ENCODE peak calls at places on chromosomes 6 and 20, in five cellular contexts. G is Calu3, Q is BE2C, C is sigmoid colon, F is neural crest cell. O is an unnamed sample.

GRCh38 chr6:169164451-169164850 is 89.2 kb downstream of the THBS2 start:
- DNase-seq in G (no peak), Q (no peak), C (peak), F (no peak), O (no peak)

GRCh38 chr6:41536884-41537347 is 9.3 kb upstream of the FOXP4 start:
- DNase-seq in G (peak), Q (peak), C (no peak), F (no peak), O (no peak)

GRCh38 chr20:41587523-41587922 is 30.7 kb downstream of the CHD6 start:
- DNase-seq in G (no peak), Q (no peak), C (no peak), F (no peak), O (no peak)

GRCh38 chr20:10316582-10316981 is 98.0 kb downstream of the SNAP25 start:
- DNase-seq in G (peak), Q (no peak), C (no peak), F (no peak), O (no peak)

GRCh38 chr6:90446164-90446563 is 140.7 kb downstream of the MAP3K7 start:
- DNase-seq in G (no peak), Q (no peak), C (no peak), F (no peak), O (no peak)

GRCh38 chr6:43127180-43127579 is 43.9 kb upstream of the SRF start:
- DNase-seq in G (no peak), Q (no peak), C (no peak), F (no peak), O (no peak)

GRCh38 chr20:51807864-51808263 is 5.5 kb upstream of the SALL4 start:
- DNase-seq in G (no peak), Q (no peak), C (no peak), F (no peak), O (no peak)

GRCh38 chr20:11255860-11256259 is 582.1 kb upstream of the JAG1 start:
- DNase-seq in G (no peak), Q (no peak), C (no peak), F (no peak), O (no peak)

GRCh38 chr6:2891768-2892170 is 11.3 kb downstream of the SERPINB9 start:
- DNase-seq in G (no peak), Q (no peak), C (no peak), F (no peak), O (no peak)

GRCh38 chr6:130629640-130630039 is 197.6 kb upstream of the SMLR1 start:
- DNase-seq in G (no peak), Q (no peak), C (no peak), F (no peak), O (no peak)

GRCh38 chr20:3563548-3564177 is 92.8 kb downstream of the ATRN start:
- DNase-seq in G (peak), Q (peak), C (no peak), F (no peak), O (no peak)

GRCh38 chr6:1864496-1864895 is 254.8 kb downstream of the FOXC1 start:
- DNase-seq in G (no peak), Q (no peak), C (no peak), F (no peak), O (no peak)

GRCh38 chr6:10156875-10157274 is 258.0 kb downstream of the TFAP2A start:
- DNase-seq in G (no peak), Q (no peak), C (no peak), F (no peak), O (no peak)

GRCh38 chr6:73608761-73609160 is 45.0 kb downstream of the SLC17A5 start:
- DNase-seq in G (no peak), Q (no peak), C (no peak), F (no peak), O (no peak)

GRCh38 chr6:113843500-113844068 is 13.6 kb upstream of the MARCKS start:
- DNase-seq in G (no peak), Q (no peak), C (no peak), F (no peak), O (no peak)

GRCh38 chr6:105330364-105330763 is 72.5 kb downstream of the PREP start:
- DNase-seq in G (no peak), Q (no peak), C (no peak), F (no peak), O (no peak)

GRCh38 chr6:13579911-13580310 is 5.5 kb downstream of the SIRT5 start:
- DNase-seq in G (no peak), Q (no peak), C (no peak), F (no peak), O (no peak)

GRCh38 chr6:73393278-73393677 is 1.4 kb upstream of the DDX43 start:
- DNase-seq in G (no peak), Q (no peak), C (no peak), F (no peak), O (no peak)

GRCh38 chr6:124719951-124720350 is 242.3 kb upstream of the RNF217 start:
- DNase-seq in G (no peak), Q (no peak), C (no peak), F (no peak), O (no peak)

GRCh38 chr6:21826031-21826430 is 232.5 kb downstream of the SOX4 start:
- DNase-seq in G (peak), Q (no peak), C (no peak), F (no peak), O (no peak)

GRCh38 chr6:53326372-53327016 is 22.3 kb downstream of the ELOVL5 start:
- DNase-seq in G (peak), Q (peak), C (peak), F (no peak), O (no peak)

GRCh38 chr6:13368079-13368478 is 39.7 kb upstream of the TBC1D7 start:
- DNase-seq in G (no peak), Q (no peak), C (no peak), F (no peak), O (no peak)

GRCh38 chr6:135922170-135922569 is 70.7 kb downstream of the PDE7B start:
- DNase-seq in G (peak), Q (peak), C (peak), F (no peak), O (no peak)

GRCh38 chr20:20498081-20498861 is 130.4 kb downstream of the INSM1 start:
- DNase-seq in G (no peak), Q (peak), C (no peak), F (peak), O (no peak)

GRCh38 chr20:11807070-11807741 is 110.5 kb upstream of the BTBD3 start:
- DNase-seq in G (no peak), Q (no peak), C (no peak), F (no peak), O (no peak)

GRCh38 chr6:14123331-14124105 is 5.9 kb downstream of the CD83 start:
- DNase-seq in G (no peak), Q (no peak), C (no peak), F (no peak), O (no peak)

GRCh38 chr6:35729722-35730121 is 7.1 kb upstream of the ARMC12 start:
- DNase-seq in G (no peak), Q (no peak), C (no peak), F (no peak), O (no peak)

GRCh38 chr6:6333498-6333897 is 13.0 kb upstream of the F13A1 start:
- DNase-seq in G (no peak), Q (no peak), C (no peak), F (no peak), O (no peak)

GRCh38 chr6:23180504-23181293 is 611.3 kb downstream of the HDGFL1 start:
- DNase-seq in G (no peak), Q (peak), C (peak), F (peak), O (no peak)

DNA sequence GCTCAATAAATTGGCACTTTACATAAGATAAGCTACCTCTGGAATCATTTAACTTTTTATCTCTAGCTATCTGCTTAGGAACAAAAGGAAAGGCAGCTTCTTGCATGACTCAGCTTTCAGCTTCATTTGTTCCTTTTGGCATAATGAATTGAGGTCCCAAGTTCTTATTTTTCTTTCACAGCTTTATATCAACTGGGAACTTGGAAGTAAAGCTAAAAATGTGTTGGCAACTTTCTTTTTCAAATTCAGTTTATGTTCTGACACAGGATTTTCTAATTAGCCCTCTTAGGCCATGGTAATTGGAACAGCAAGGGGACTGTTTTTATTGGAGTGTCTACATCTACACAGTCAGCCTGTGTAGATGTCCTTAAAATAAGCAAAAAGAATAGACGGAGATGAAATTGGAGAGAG is 55.2 kb upstream of the MRAP2 start:
- DNase-seq in G (no peak), Q (no peak), C (no peak), F (no peak), O (no peak)
- TF ChIP-seq CTCF in G (no peak), Q (no peak), C (no peak), F (no peak), O (no peak)

DNA sequence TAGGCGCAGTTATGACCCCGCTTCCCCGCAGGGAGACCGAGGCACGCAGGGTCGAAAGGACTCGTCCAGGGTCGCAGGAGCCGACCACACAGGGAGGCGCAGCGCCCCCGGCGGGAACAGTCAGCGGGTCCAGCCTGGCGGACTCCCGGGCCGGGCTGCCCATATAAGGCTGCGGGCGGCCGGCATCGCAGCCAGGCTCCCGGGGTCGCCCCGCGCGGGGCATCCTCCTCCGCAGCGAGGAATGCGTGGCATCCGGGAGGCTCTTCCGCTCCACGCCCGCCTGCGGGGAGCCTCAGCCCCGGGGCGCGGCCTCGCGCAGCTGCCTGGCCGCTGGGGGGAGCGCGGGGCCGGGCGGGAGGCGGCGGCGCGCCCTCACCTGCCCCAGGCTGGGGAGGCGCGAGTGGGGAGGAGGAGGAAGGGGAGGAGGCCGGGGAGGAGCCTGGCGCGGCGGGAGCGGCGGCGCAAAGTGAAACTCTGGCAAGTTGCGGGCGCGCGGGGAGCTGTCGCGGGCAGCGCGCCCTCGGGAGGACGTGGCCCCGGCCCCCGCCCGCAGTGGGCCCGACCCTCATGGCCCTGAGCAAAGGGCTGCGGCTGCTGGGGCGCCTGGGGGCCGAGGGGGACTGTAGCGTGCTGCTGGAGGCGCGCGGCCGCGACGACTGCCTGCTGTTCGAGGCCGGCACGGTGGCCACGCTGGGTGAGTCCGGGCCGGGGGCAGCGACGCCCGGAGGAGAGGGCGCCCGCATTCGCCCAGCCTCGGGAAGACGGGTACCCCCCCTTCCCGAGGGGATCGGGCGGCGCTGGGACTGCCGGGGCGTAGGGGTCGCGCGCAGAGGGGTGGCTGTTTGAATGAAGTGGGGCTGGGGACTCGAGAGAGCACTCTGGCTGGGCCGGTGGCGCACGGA is at the start of gene SYNJ2:
- DNase-seq in G (peak), Q (peak), C (peak), F (peak), O (peak)
- TF ChIP-seq CTCF in G (peak), Q (peak), C (peak), F (peak), O (peak)

GRCh38 chr6:112370946-112371345 is 23.8 kb downstream of the RFPL4B start:
- DNase-seq in G (no peak), Q (no peak), C (no peak), F (no peak), O (no peak)

GRCh38 chr6:112367655-112368054 is 20.5 kb downstream of the RFPL4B start:
- DNase-seq in G (no peak), Q (no peak), C (no peak), F (no peak), O (no peak)

GRCh38 chr6:112366695-112367546 is 19.8 kb downstream of the RFPL4B start:
- DNase-seq in G (no peak), Q (no peak), C (no peak), F (no peak), O (no peak)

DNA sequence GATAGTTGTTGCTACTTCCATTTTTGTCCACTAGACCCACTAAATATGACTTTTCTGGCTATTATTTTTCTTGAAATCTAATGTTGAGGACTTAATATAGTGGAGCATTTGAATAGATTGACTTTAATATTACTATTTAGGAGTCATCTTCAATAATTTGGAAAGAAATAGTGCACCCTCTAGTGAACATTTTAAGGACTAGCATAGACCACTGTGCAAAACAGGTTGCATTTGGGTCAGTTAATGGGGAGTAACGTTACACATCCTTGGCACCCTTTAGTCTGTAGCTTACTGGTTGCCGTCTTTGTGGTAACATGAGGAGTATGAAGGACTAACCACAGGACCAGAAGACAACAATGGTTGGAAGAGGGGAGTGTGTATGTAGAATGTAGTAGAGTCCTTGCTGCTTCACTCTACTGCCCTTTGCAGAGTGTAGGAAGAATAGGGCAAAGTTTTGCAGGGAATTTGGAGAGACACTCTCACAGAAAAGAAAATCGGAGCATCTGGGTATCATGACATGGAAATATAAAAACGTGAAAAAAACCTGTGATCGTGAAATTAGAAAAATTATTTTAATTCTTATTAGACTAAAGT is 25.2 kb downstream of the RFPL4B start:
- DNase-seq in G (no peak), Q (no peak), C (no peak), F (no peak), O (no peak)
- TF ChIP-seq CTCF in G (no peak), Q (peak), C (no peak), F (peak), O (peak)

DNA sequence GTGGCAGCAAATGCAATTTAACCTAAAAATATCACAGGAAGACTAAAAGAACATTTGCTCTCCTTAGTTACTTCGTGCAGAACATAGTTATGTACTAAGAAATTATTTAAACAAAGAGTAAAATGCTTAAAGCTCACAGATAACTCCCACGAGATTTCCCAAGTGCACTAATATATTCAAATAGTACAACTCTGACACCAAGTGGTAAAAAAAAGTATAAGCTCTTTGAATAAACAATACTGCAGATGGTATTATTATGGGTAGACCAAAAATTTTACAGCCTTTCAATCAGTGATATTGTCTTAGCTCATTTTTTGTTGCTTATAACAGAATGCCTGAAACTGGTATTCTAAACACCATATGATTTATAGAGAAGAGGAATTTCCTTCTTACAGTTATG is 52.8 kb upstream of the FILIP1 start:
- DNase-seq in G (no peak), Q (no peak), C (no peak), F (no peak), O (no peak)
- TF ChIP-seq CTCF in G (no peak), Q (peak), C (no peak), F (peak), O (no peak)